ENCODE peak calls at places on chromosomes 2 and 18, in ten cellular contexts. O is PC-9; L is GF-D8; U is caudate nucleus; N is hypothalamus; Q is SK-N-SH; M is DMS79 treated with DMSO at 0.1 percent for 48 hours; G is activated CD4-positive, alpha-beta memory T cell treated with anti-CD3 and anti-CD28 coated beads for 36 hours; J is head of caudate nucleus; B is SJSA1. C is an unnamed sample.

GRCh38 chr2:171529914-171530313 is 7.6 kb downstream of the CYBRD1 start:
- DNase-seq in U (no peak), J (no peak), B (no peak), G (peak), N (no peak), M (no peak), L (no peak), O (no peak), Q (no peak), C (no peak)

GRCh38 chr2:196096982-196097745 is 28.5 kb upstream of the DNAH7 start:
- DNase-seq in U (no peak), G (no peak), J (no peak), O (no peak), Q (no peak), M (no peak), N (no peak), L (no peak), B (no peak), C (no peak)

GRCh38 chr2:71863338-71863737 is 284.3 kb downstream of the CYP26B1 start:
- DNase-seq in J (no peak), U (no peak), M (no peak), L (no peak), B (no peak), N (no peak), G (no peak), O (no peak), Q (no peak), C (no peak)

GRCh38 chr2:26011609-26011989 is 22.3 kb upstream of the RAB10 start:
- DNase-seq in G (no peak), O (no peak), N (no peak), Q (no peak), J (no peak), B (no peak), U (no peak), L (no peak), M (no peak), C (no peak)

GRCh38 chr18:76496200-76496890 is 1.3 kb upstream of the ZNF516 start:
- DNase-seq in N (peak), L (no peak), O (peak), Q (peak), G (peak), M (no peak), B (peak), U (no peak), J (peak), C (peak)

GRCh38 chr2:85330839-85331636 is 3.2 kb upstream of the TGOLN2 start:
- DNase-seq in L (no peak), N (no peak), Q (no peak), U (no peak), J (no peak), M (no peak), B (no peak), G (peak), O (no peak), C (no peak)

GRCh38 chr18:50819727-50820378 is at the start of gene MRO:
- DNase-seq in L (peak), B (peak), U (peak), G (peak), O (peak), Q (peak), N (peak), J (peak), M (peak), C (peak)

GRCh38 chr2:71787108-71787415 is 333.7 kb downstream of the DYSF start:
- DNase-seq in M (no peak), O (no peak), N (no peak), B (no peak), L (no peak), J (no peak), G (no peak), Q (no peak), U (no peak), C (no peak)

GRCh38 chr2:74763962-74764428 is 69.9 kb upstream of the HK2 start:
- DNase-seq in U (no peak), N (no peak), J (no peak), Q (no peak), B (no peak), G (no peak), L (no peak), M (no peak), O (no peak), C (no peak)